ENCODE peak calls at places on chromosomes 6 and 20, in seven cellular contexts. A, Q, V, O, L, B and C are unnamed samples.

GRCh38 chr20:46199198-46199597 is 81.1 kb downstream of the CD40 start:
- DNase-seq in A (no peak), Q (no peak), V (no peak), O (no peak), L (no peak), B (peak), C (no peak)

GRCh38 chr20:3238616-3239025 is 369 bp downstream of the SLC4A11 start:
- DNase-seq in A (peak), Q (no peak), V (peak), O (no peak), L (peak), B (no peak), C (no peak)

GRCh38 chr6:108435391-108435790 is 125.3 kb upstream of the FOXO3 start:
- DNase-seq in A (no peak), Q (no peak), V (no peak), O (no peak), L (no peak), B (no peak), C (no peak)

GRCh38 chr6:20661721-20662120 is 127.5 kb downstream of the CDKAL1 start:
- DNase-seq in A (no peak), Q (no peak), V (no peak), O (no peak), L (no peak), B (no peak), C (no peak)

GRCh38 chr6:24802271-24803059 is 3.7 kb upstream of the ARMH2 start:
- DNase-seq in A (no peak), Q (no peak), V (peak), O (no peak), L (no peak), B (no peak), C (no peak)

GRCh38 chr6:136593748-136594490 is 43.7 kb upstream of the MAP7 start:
- DNase-seq in A (no peak), Q (no peak), V (no peak), O (no peak), L (peak), B (peak), C (no peak)

GRCh38 chr6:155913816-155914215 is 458.2 kb upstream of the NOX3 start:
- DNase-seq in A (no peak), Q (no peak), V (no peak), O (no peak), L (no peak), B (no peak), C (no peak)

GRCh38 chr20:62362991-62363919 is 3.9 kb downstream of the LAMA5 start:
- DNase-seq in A (no peak), Q (no peak), V (no peak), O (no peak), L (no peak), B (no peak), C (no peak)

GRCh38 chr6:19210849-19211590 is 626.1 kb upstream of the ID4 start:
- DNase-seq in A (peak), Q (no peak), V (no peak), O (no peak), L (no peak), B (peak), C (no peak)

GRCh38 chr20:58028123-58028522 is 200.3 kb downstream of the ANKRD60 start:
- DNase-seq in A (no peak), Q (no peak), V (no peak), O (no peak), L (no peak), B (no peak), C (no peak)

GRCh38 chr6:120096861-120097260 is 747.3 kb upstream of the MAN1A1 start:
- DNase-seq in A (no peak), Q (no peak), V (no peak), O (no peak), L (no peak), B (no peak), C (no peak)

GRCh38 chr6:151675746-151676459 is 131.6 kb upstream of the ESR1 start:
- DNase-seq in A (peak), Q (peak), V (peak), O (no peak), L (peak), B (peak), C (no peak)

GRCh38 chr6:31711233-31711632 is 3.9 kb upstream of the LY6G6D start:
- DNase-seq in A (no peak), Q (no peak), V (peak), O (no peak), L (no peak), B (no peak), C (no peak)

GRCh38 chr6:109139109-109139508 is 43.8 kb downstream of the CEP57L1 start:
- DNase-seq in A (no peak), Q (no peak), V (peak), O (no peak), L (no peak), B (no peak), C (no peak)

GRCh38 chr6:120990866-120991265 is 343.4 kb downstream of the TBC1D32 start:
- DNase-seq in A (no peak), Q (no peak), V (no peak), O (no peak), L (no peak), B (no peak), C (no peak)

GRCh38 chr6:114096553-114097172 is 125.7 kb upstream of the HDAC2 start:
- DNase-seq in A (no peak), Q (peak), V (peak), O (no peak), L (no peak), B (peak), C (peak)

GRCh38 chr6:10033223-10033829 is 381.5 kb downstream of the TFAP2A start:
- DNase-seq in A (no peak), Q (no peak), V (peak), O (no peak), L (no peak), B (no peak), C (peak)